ENCODE peak calls at places on chromosomes 4 and X, in five cellular contexts. B, J, L, Z and G are unnamed samples.

GRCh38 chrX:18719852-18720251 is 12.4 kb downstream of the PPEF1 start:
- DNase-seq in B (no peak), J (no peak), L (no peak), Z (no peak), G (no peak)

GRCh38 chrX:45743081-45743533 is 542.4 kb upstream of the DIPK2B start:
- DNase-seq in B (no peak), J (no peak), L (no peak), Z (no peak), G (no peak)

GRCh38 chrX:10112510-10112909 is 44.3 kb upstream of the CLCN4 start:
- DNase-seq in B (no peak), J (no peak), L (no peak), Z (no peak), G (no peak)

GRCh38 chrX:10620121-10620699 is at the start of gene MID1:
- DNase-seq in B (no peak), J (no peak), L (peak), Z (no peak), G (peak)

GRCh38 chr4:78880874-78881492 is 58.3 kb downstream of the PAQR3 start:
- DNase-seq in B (no peak), J (no peak), L (no peak), Z (no peak), G (no peak)

GRCh38 chrX:49238735-49239134 is 3.5 kb downstream of the CCDC22 start:
- DNase-seq in B (no peak), J (no peak), L (peak), Z (no peak), G (peak)

GRCh38 chr4:121072836-121073362 is 564 bp upstream of the NDNF start:
- DNase-seq in B (no peak), J (no peak), L (no peak), Z (no peak), G (no peak)

GRCh38 chrX:16143968-16144367 is 20.6 kb downstream of the GRPR start:
- DNase-seq in B (no peak), J (no peak), L (no peak), Z (no peak), G (no peak)

GRCh38 chr4:145066063-145066501 is 31.9 kb downstream of the ANAPC10 start:
- DNase-seq in B (no peak), J (no peak), L (no peak), Z (peak), G (no peak)

GRCh38 chr4:109729155-109729562 is 711 bp downstream of the PLA2G12A start:
- DNase-seq in B (no peak), J (no peak), L (no peak), Z (no peak), G (no peak)

GRCh38 chr4:47877204-47877603 is 37.2 kb downstream of the NFXL1 start:
- DNase-seq in B (no peak), J (no peak), L (no peak), Z (no peak), G (no peak)

GRCh38 chr4:91319869-91320268 is 983.9 kb upstream of the GRID2 start:
- DNase-seq in B (no peak), J (no peak), L (no peak), Z (no peak), G (no peak)

GRCh38 chrX:30875957-30876356 is 13.1 kb downstream of the TAB3 start:
- DNase-seq in B (no peak), J (no peak), L (no peak), Z (no peak), G (no peak)

GRCh38 chr4:46146993-46147392 is 23.1 kb upstream of the GABRG1 start:
- DNase-seq in B (no peak), J (no peak), L (no peak), Z (no peak), G (no peak)

GRCh38 chrX:30196322-30196721 is 19.0 kb upstream of the MAGEB2 start:
- DNase-seq in B (no peak), J (no peak), L (no peak), Z (no peak), G (no peak)

GRCh38 chr4:25223770-25224375 is 10.0 kb upstream of the PI4K2B start:
- DNase-seq in B (no peak), J (no peak), L (no peak), Z (no peak), G (no peak)